ENCODE peak calls at places on chromosomes 13 and 19, in six cellular contexts. E is glutamatergic neuron, A is bronchial epithelial cell, L is progenitor cell of endocrine pancreas, Y is mammary epithelial cell, X is fibroblast of pulmonary artery. F is an unnamed sample.

GRCh38 chr19:8585894-8586750 is 8.9 kb upstream of the MYO1F start:
- DNase-seq in E (peak), A (no peak), L (peak), Y (no peak), X (peak), F (no peak)

GRCh38 chr19:41570639-41571112 is 5.3 kb upstream of the CEACAM21 start:
- DNase-seq in E (peak), A (peak), L (peak), Y (peak), X (peak), F (peak)

GRCh38 chr19:47765522-47766358 is 12.8 kb upstream of the SELENOW start:
- DNase-seq in E (peak), A (peak), L (peak), Y (peak), X (peak), F (no peak)

GRCh38 chr13:44283598-44283997 is 90.0 kb upstream of the SERP2 start:
- DNase-seq in E (no peak), A (no peak), L (no peak), Y (no peak), X (no peak), F (no peak)

GRCh38 chr19:812049-812816 is 9.5 kb downstream of the PLPPR3 start:
- DNase-seq in E (no peak), A (no peak), L (no peak), Y (no peak), X (no peak), F (no peak)

GRCh38 chr13:73722120-73722519 is 412.1 kb downstream of the KLF12 start:
- DNase-seq in E (no peak), A (peak), L (no peak), Y (peak), X (peak), F (no peak)

GRCh38 chr13:36343766-36344165 is 2.4 kb downstream of the SPART start:
- DNase-seq in E (no peak), A (no peak), L (no peak), Y (no peak), X (no peak), F (no peak)

GRCh38 chr13:37226966-37227365 is 121.5 kb upstream of the CSNK1A1L start:
- DNase-seq in E (no peak), A (peak), L (no peak), Y (peak), X (peak), F (no peak)

GRCh38 chr19:33456845-33457220 is 64.8 kb downstream of the PEPD start:
- DNase-seq in E (peak), A (no peak), L (no peak), Y (no peak), X (no peak), F (no peak)

GRCh38 chr19:29745253-29745652 is 30.2 kb upstream of the C19orf12 start:
- DNase-seq in E (peak), A (no peak), L (no peak), Y (no peak), X (no peak), F (no peak)

GRCh38 chr13:31923134-31923763 is 108.3 kb upstream of the FRY start:
- DNase-seq in E (no peak), A (no peak), L (no peak), Y (no peak), X (no peak), F (no peak)

GRCh38 chr19:45315304-45315703 is 7.4 kb downstream of the CKM start:
- DNase-seq in E (no peak), A (no peak), L (no peak), Y (no peak), X (no peak), F (no peak)

GRCh38 chr13:43303040-43303729 is 279.8 kb downstream of the DNAJC15 start:
- DNase-seq in E (peak), A (peak), L (peak), Y (peak), X (peak), F (no peak)

GRCh38 chr19:13036366-13036976 is 41.2 kb downstream of the NFIX start:
- DNase-seq in E (no peak), A (peak), L (no peak), Y (peak), X (peak), F (no peak)

GRCh38 chr13:97344250-97345175 is 89.5 kb upstream of the RAP2A start:
- DNase-seq in E (peak), A (peak), L (no peak), Y (peak), X (peak), F (no peak)

GRCh38 chr13:105410602-105411001 is 1124.9 kb downstream of the EFNB2 start:
- DNase-seq in E (peak), A (peak), L (peak), Y (peak), X (peak), F (no peak)

GRCh38 chr19:30059741-30060140 is 117.7 kb downstream of the URI1 start:
- DNase-seq in E (no peak), A (no peak), L (no peak), Y (no peak), X (no peak), F (no peak)

GRCh38 chr19:52188822-52189744 is 769 bp upstream of the PPP2R1A start:
- DNase-seq in E (peak), A (peak), L (peak), Y (no peak), X (no peak), F (no peak)

GRCh38 chr19:33556261-33556660 is 34.7 kb upstream of the PEPD start:
- DNase-seq in E (no peak), A (no peak), L (no peak), Y (no peak), X (no peak), F (no peak)

GRCh38 chr13:74316531-74316930 is 182.3 kb upstream of the KLF12 start:
- DNase-seq in E (no peak), A (no peak), L (no peak), Y (peak), X (peak), F (no peak)

GRCh38 chr13:106917673-106918652 is 350.0 kb upstream of the ARGLU1 start:
- DNase-seq in E (peak), A (peak), L (peak), Y (peak), X (peak), F (peak)

GRCh38 chr13:107854880-107855279 is 360.5 kb downstream of the LIG4 start:
- DNase-seq in E (no peak), A (no peak), L (no peak), Y (no peak), X (no peak), F (no peak)

GRCh38 chr13:111120422-111120821 is 5.3 kb downstream of the ARHGEF7 start:
- DNase-seq in E (no peak), A (no peak), L (no peak), Y (no peak), X (no peak), F (no peak)

GRCh38 chr13:50129923-50130685 is 114.9 kb downstream of the KCNRG start:
- DNase-seq in E (peak), A (no peak), L (no peak), Y (no peak), X (peak), F (peak)

GRCh38 chr13:44048326-44048725 is 168.6 kb downstream of the LACC1 start:
- DNase-seq in E (no peak), A (no peak), L (no peak), Y (no peak), X (peak), F (no peak)

GRCh38 chr13:26425439-26426358 is 131.8 kb upstream of the WASF3 start:
- DNase-seq in E (no peak), A (peak), L (no peak), Y (no peak), X (peak), F (no peak)

GRCh38 chr13:112510002-112510780 is 77.8 kb downstream of the TUBGCP3 start:
- DNase-seq in E (peak), A (peak), L (no peak), Y (peak), X (peak), F (no peak)

GRCh38 chr19:771332-771785 is 20.4 kb downstream of the MISP start:
- DNase-seq in E (peak), A (peak), L (no peak), Y (peak), X (peak), F (no peak)

GRCh38 chr13:24270639-24271131 is 38.7 kb upstream of the C1QTNF9 start:
- DNase-seq in E (peak), A (peak), L (no peak), Y (peak), X (peak), F (no peak)

GRCh38 chr19:8001995-8002849 is 3.2 kb downstream of the ELAVL1 start:
- DNase-seq in E (peak), A (peak), L (peak), Y (peak), X (peak), F (peak)

GRCh38 chr13:75136151-75136550 is 345.8 kb downstream of the TBC1D4 start:
- DNase-seq in E (no peak), A (no peak), L (no peak), Y (no peak), X (no peak), F (no peak)

GRCh38 chr19:13019330-13019729 is 24.1 kb downstream of the NFIX start:
- DNase-seq in E (no peak), A (no peak), L (no peak), Y (no peak), X (no peak), F (no peak)

GRCh38 chr19:33273881-33274662 is 28.3 kb downstream of the CEBPA start:
- DNase-seq in E (peak), A (peak), L (no peak), Y (peak), X (peak), F (no peak)

GRCh38 chr13:107144432-107144831 is 576.5 kb upstream of the ARGLU1 start:
- DNase-seq in E (no peak), A (peak), L (no peak), Y (no peak), X (peak), F (no peak)

GRCh38 chr13:37944476-37945442 is 75.2 kb upstream of the TRPC4 start:
- DNase-seq in E (no peak), A (no peak), L (no peak), Y (no peak), X (peak), F (no peak)

GRCh38 chr19:14063100-14063499 is 1.2 kb upstream of the PALM3 start:
- DNase-seq in E (no peak), A (no peak), L (no peak), Y (no peak), X (no peak), F (no peak)

GRCh38 chr13:28658539-28658795 is 463 bp upstream of the POMP start:
- DNase-seq in E (no peak), A (no peak), L (no peak), Y (no peak), X (no peak), F (no peak)

GRCh38 chr13:61086052-61086451 is 329.6 kb downstream of the PCDH20 start:
- DNase-seq in E (no peak), A (peak), L (no peak), Y (no peak), X (no peak), F (no peak)

DNA sequence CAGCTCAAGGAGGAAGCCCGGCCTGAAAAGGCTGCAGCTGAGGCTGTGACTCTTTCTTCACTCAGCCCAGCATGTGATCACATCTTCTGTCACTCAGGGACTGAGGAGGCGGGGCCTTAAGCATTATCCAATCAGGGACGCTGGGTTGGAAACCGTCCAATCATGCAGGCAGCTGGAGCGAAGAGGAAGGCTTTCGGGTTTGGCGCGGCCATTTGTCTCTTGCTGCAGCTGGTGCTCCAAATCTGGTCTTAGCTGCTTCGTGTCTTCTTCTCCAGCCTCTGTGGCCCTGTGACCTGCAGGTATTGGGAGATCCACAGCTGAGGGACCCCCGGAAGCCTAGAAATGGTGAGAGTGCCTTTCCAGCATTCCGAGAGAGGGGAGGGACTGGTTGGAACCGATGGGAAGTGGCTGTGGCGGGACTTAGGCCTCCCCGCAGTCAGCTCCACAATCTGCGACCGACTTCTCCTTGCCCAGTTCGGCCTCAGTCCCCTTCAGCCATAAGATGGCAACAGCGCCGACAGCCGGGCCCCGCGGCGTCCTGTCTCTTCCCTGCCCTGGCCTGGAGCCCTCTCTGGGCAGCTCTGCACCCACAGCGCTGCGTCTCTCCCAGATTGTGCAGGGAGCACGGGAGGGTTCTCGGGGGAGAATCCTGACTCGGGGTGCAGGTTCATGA is at the start of gene ZNF90:
- DNase-seq in E (peak), A (peak), L (peak), Y (peak), X (peak), F (peak)
- TF ChIP-seq CTCF in E (no peak), A (peak), L (peak), Y (no peak), X (peak), F (no peak)

GRCh38 chr13:113916330-113916815 is 52.5 kb upstream of the GAS6 start:
- DNase-seq in E (no peak), A (peak), L (no peak), Y (peak), X (peak), F (no peak)
- TF ChIP-seq CTCF in E (no peak), A (no peak), L (no peak), Y (no peak), X (no peak), F (no peak)

GRCh38 chr13:19984430-19985218 is 26.1 kb downstream of the ZMYM2 start:
- DNase-seq in E (no peak), A (peak), L (no peak), Y (peak), X (peak), F (no peak)
- TF ChIP-seq CTCF in E (peak), A (peak), L (peak), Y (peak), X (peak), F (no peak)

GRCh38 chr13:66237411-66238062 is 992.6 kb downstream of the PCDH9 start:
- DNase-seq in E (no peak), A (no peak), L (no peak), Y (no peak), X (no peak), F (no peak)
- TF ChIP-seq CTCF in E (no peak), A (no peak), L (no peak), Y (no peak), X (no peak), F (no peak)

DNA sequence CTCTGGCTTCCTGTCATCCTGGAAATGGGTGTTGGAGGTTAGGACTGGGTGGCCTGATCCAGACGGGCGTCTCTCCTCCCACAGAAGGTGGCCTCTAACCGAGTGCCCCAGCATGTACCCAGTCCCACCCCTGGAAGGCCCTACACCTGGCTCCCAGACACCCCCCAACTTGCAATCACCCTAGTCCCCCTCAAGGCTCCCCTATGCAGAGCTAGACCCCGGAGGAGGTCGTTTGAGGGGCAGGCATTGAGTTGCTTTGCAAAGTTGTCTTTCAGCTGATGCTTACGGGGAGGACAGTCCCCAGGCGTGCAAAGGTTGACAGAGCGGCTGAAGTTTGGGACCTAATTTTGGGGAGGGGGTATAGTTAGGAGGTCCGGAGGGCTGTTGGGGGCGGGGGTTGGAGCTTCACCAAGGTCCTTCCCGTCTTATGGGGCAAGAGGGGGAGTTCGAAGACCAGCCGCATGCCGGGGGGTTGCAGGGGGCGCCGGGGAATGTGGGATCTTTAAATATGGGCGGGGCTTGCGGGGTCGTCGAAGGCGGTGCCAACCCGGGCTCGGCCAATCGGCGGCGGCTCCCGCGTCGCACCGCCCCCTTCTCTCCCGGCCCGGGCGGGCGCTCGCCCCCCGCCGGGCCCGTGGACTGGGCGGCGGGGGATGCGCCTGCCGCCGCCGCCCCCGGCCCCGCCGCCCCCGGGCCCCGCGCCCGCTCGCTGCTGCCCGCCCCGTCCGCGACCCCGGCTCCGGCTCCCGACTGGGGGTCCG is at the start of gene KCNN1:
- DNase-seq in E (peak), A (no peak), L (peak), Y (no peak), X (no peak), F (no peak)
- TF ChIP-seq CTCF in E (no peak), A (no peak), L (no peak), Y (no peak), X (no peak), F (no peak)

DNA sequence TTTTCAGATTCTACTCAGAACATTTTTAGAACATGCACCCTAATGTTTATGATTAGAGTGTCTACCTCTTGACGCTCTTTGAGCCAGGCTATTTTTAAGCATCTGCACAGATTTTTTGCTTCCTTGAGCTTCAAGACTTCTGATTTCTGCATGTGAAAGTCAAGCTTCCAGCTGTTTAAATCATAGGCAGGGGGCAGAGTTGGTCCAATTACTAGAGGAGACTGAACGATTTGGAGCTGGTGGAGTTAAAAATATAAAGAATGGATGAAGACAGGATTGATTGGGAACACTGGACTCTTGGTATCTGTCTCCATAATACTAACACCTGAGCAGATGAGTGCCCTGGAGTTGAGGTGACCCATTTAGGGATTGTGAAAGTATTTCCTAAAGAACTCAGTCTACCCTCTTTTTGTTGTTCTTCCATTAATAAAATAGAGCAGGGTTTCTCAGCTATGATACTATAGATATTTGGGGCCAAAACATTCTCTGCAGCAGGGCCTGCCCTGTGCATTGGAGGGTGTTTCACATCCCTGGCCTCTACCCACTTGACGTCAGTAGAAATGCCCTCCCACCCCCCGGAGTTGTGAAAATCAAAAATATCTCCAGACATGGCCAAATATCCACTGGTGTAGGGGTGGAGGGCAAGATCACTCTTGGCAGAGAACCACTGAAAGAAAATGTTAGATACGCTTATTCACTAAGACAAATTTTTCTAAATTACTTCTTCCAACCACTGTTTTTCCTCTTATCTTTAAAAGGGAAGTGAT is 160.1 kb downstream of the COG6 start:
- DNase-seq in E (no peak), A (no peak), L (no peak), Y (no peak), X (peak), F (no peak)
- TF ChIP-seq CTCF in E (no peak), A (no peak), L (no peak), Y (no peak), X (peak), F (no peak)

GRCh38 chr13:57557979-57558529 is 73.5 kb upstream of the PCDH17 start:
- DNase-seq in E (no peak), A (peak), L (no peak), Y (no peak), X (peak), F (no peak)
- TF ChIP-seq CTCF in E (peak), A (peak), L (peak), Y (no peak), X (peak), F (no peak)

F was measured in activated B cell treated with CpG ODN at 0.5 μM for 24 hours.